ENCODE peak calls at places on chromosomes 2 and 18, in seven cellular contexts. O is CD4-positive, alpha-beta T cell; Q is mucosa of descending colon; H is tibial artery; K is cardiac muscle cell; Z is AG09319; J is psoas muscle. X is an unnamed sample.

GRCh38 chr18:8001711-8002110 is 434.6 kb downstream of the PTPRM start:
- DNase-seq in J (no peak), Q (no peak), Z (no peak), O (no peak), H (no peak), K (no peak), X (no peak)

GRCh38 chr2:197251576-197251975 is 59.0 kb downstream of the ANKRD44 start:
- DNase-seq in Z (no peak), J (no peak), K (peak), O (no peak), Q (no peak), H (no peak), X (no peak)

GRCh38 chr2:138572318-138572717 is 70.7 kb downstream of the SPOPL start:
- DNase-seq in J (no peak), Z (no peak), K (peak), O (no peak), H (no peak), Q (no peak), X (no peak)

GRCh38 chr2:225103737-225104141 is 61.5 kb upstream of the DOCK10 start:
- DNase-seq in Q (no peak), K (peak), O (no peak), H (no peak), J (no peak), Z (no peak), X (no peak)

GRCh38 chr2:74685408-74685807 is 31.4 kb downstream of the SEMA4F start:
- DNase-seq in O (no peak), K (no peak), H (no peak), Q (no peak), Z (no peak), J (no peak), X (no peak)

GRCh38 chr18:13112982-13113381 is 105.6 kb upstream of the LDLRAD4 start:
- DNase-seq in J (peak), Q (peak), H (no peak), Z (no peak), K (peak), O (no peak), X (no peak)

GRCh38 chr2:109364212-109364611 is 235.2 kb downstream of the SH3RF3 start:
- DNase-seq in H (no peak), Q (no peak), Z (no peak), J (no peak), O (no peak), K (peak), X (no peak)

GRCh38 chr2:238945433-238946150 is 97.7 kb downstream of the TWIST2 start:
- DNase-seq in Z (no peak), Q (peak), J (peak), K (peak), H (peak), O (no peak), X (no peak)

GRCh38 chr2:61670591-61671503 is 132.7 kb upstream of the XPO1 start:
- DNase-seq in Z (no peak), J (peak), Q (peak), H (no peak), K (peak), O (no peak), X (no peak)

GRCh38 chr2:131431336-131431735 is 44.6 kb upstream of the TUBA3D start:
- DNase-seq in Q (no peak), O (no peak), H (no peak), J (no peak), K (peak), Z (no peak), X (no peak)

GRCh38 chr18:8177330-8178016 is 431.8 kb upstream of the RAB12 start:
- DNase-seq in J (no peak), Z (no peak), O (no peak), Q (peak), K (peak), H (no peak), X (no peak)

GRCh38 chr2:124524155-124524910 is 499.2 kb downstream of the CNTNAP5 start:
- DNase-seq in Z (no peak), K (no peak), H (no peak), J (no peak), Q (no peak), O (no peak), X (no peak)

GRCh38 chr2:101119431-101119830 is 31.8 kb downstream of the TBC1D8 start:
- DNase-seq in Z (no peak), O (no peak), K (no peak), Q (no peak), H (peak), J (peak), X (no peak)

GRCh38 chr2:120203341-120204021 is 19.7 kb downstream of the TMEM185B start:
- DNase-seq in O (no peak), Q (no peak), J (no peak), K (peak), Z (no peak), H (no peak), X (no peak)

GRCh38 chr2:70685771-70686171 is 82.2 kb downstream of the ADD2 start:
- DNase-seq in J (no peak), K (peak), H (peak), Z (no peak), Q (no peak), O (no peak), X (no peak)

GRCh38 chr18:33316146-33316587 is 124.4 kb downstream of the CCDC178 start:
- DNase-seq in H (no peak), J (no peak), O (no peak), Q (no peak), K (no peak), Z (no peak), X (no peak)
- TF ChIP-seq CTCF in H (no peak), J (no peak), O (no peak), Q (no peak), K (no peak), Z (no peak), X (no peak)

GRCh38 chr2:142602418-142602989 is 275.0 kb upstream of the KYNU start:
- DNase-seq in Z (no peak), Q (no peak), K (no peak), J (no peak), H (no peak), O (no peak), X (no peak)

GRCh38 chr2:142603761-142604160 is 273.7 kb upstream of the KYNU start:
- DNase-seq in K (no peak), O (no peak), Z (no peak), H (no peak), Q (no peak), J (no peak), X (no peak)

GRCh38 chr2:142596334-142597088 is 281.0 kb upstream of the KYNU start:
- DNase-seq in J (no peak), O (no peak), Z (no peak), H (no peak), Q (no peak), K (no peak), X (no peak)

GRCh38 chr2:142599504-142599903 is 278.0 kb upstream of the KYNU start:
- DNase-seq in Z (no peak), O (no peak), H (no peak), J (no peak), K (no peak), Q (no peak), X (no peak)

DNA sequence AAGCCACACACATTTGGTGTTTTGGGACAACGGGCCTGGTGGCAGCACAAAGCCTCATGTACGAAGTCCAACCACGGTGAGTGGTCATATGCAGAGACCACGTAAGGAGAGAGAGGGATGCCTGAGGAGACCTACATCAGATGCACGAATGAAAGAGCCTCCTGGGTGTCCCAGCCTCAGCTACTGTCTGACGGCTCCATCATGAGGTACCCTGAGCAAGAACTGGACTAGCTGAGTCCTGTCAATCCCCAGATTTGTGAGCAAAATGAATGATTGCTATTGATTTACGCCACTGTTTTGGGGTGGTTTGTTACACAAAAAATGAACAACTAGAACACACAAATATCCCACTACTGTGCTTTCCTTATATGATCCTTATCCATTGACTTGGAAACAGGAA is 275.7 kb upstream of the KYNU start:
- DNase-seq in J (no peak), Q (no peak), H (no peak), O (no peak), Z (no peak), K (no peak), X (no peak)
- TF ChIP-seq CTCF in J (no peak), Q (no peak), H (no peak), O (no peak), Z (no peak), K (no peak), X (no peak)

GRCh38 chr2:23520256-23520655 is 135.3 kb downstream of the KLHL29 start:
- DNase-seq in O (no peak), J (peak), K (no peak), H (no peak), Q (no peak), Z (no peak), X (no peak)

GRCh38 chr2:23516546-23517256 is 131.7 kb downstream of the KLHL29 start:
- DNase-seq in Q (no peak), Z (no peak), H (no peak), O (no peak), J (peak), K (no peak), X (no peak)

GRCh38 chr2:23518481-23519333 is 133.7 kb downstream of the KLHL29 start:
- DNase-seq in O (no peak), J (no peak), H (no peak), Q (no peak), Z (no peak), K (no peak), X (no peak)

GRCh38 chr2:23521060-23521459 is 136.1 kb downstream of the KLHL29 start:
- DNase-seq in K (no peak), Z (no peak), Q (no peak), H (no peak), J (no peak), O (no peak), X (no peak)

GRCh38 chr2:23519334-23519651 is 134.3 kb downstream of the KLHL29 start:
- DNase-seq in Z (no peak), K (no peak), O (no peak), H (peak), J (peak), Q (no peak), X (no peak)
- TF ChIP-seq CTCF in Z (no peak), K (no peak), O (no peak), H (no peak), J (peak), Q (no peak), X (no peak)

GRCh38 chr18:36829362-36830140 is 624 bp downstream of the KIAA1328 start:
- DNase-seq in O (no peak), H (no peak), J (no peak), Z (no peak), K (no peak), Q (no peak), X (no peak)
- TF ChIP-seq CTCF in O (no peak), H (no peak), J (peak), Z (no peak), K (no peak), Q (no peak), X (no peak)

GRCh38 chr2:144140896-144141295 is 379.0 kb downstream of the ZEB2 start:
- DNase-seq in K (peak), Q (no peak), J (no peak), H (no peak), O (no peak), Z (no peak), X (no peak)
- TF ChIP-seq CTCF in K (no peak), Q (no peak), J (no peak), H (no peak), O (no peak), Z (no peak), X (no peak)

DNA sequence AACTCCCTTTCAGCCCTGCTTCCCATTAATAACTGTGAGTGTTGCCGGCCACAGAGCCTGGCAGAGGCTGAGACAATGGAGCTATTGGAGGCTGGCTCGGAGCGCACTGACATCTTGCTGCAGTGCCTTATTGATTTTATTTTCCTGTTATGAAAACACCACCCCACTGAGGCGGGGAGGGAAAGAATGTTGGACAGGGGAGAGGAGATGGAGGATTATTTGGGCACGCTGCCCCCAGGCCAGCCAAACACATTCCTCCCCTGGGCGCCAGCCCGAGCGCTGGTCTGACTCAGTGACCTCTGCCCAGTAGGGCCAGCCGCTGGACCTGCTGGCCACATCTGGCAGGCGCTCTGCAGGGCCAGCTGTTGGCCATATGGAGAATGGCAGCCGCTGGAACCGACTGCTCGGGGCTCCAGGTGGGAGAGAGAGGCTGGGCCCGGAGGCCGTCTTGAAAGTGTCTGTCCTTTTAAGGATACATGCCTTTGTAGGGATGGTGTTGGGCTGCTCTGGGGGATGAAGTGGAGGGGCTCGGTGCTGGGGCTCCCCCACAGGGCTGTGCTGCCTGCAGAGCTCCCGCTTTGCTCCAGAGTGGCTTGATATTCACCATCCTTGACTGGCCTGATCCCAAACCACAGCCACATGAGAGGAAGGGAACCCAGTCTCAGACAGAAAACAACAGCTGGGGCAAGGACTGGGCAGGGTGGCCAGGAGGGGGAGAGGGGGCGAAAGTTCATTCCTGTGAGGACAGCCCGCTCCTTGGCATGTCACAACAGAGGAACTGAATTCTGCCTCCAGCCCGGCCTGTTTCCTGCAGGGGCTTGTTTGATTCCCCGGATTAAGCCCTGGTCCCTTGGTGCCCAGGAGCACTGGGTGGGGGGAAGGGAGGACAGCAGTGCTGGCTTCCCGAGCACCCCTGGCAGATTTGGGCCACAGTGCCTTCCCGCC is 179.0 kb downstream of the KLHL29 start:
- DNase-seq in J (peak), O (no peak), H (peak), Z (peak), Q (peak), K (peak), X (peak)
- TF ChIP-seq CTCF in J (peak), O (no peak), H (peak), Z (peak), Q (no peak), K (peak), X (peak)

GRCh38 chr18:58300867-58301266 is 256.8 kb downstream of the NEDD4L start:
- DNase-seq in H (no peak), Q (no peak), O (no peak), Z (no peak), K (no peak), J (no peak), X (no peak)

GRCh38 chr18:58299936-58300335 is 255.9 kb downstream of the NEDD4L start:
- DNase-seq in Q (no peak), J (no peak), H (no peak), K (no peak), O (no peak), Z (no peak), X (no peak)

GRCh38 chr18:58303363-58303762 is 259.3 kb downstream of the NEDD4L start:
- DNase-seq in O (no peak), H (no peak), Z (no peak), Q (no peak), K (no peak), J (no peak), X (no peak)

GRCh38 chr18:58305792-58306191 is 261.8 kb downstream of the NEDD4L start:
- DNase-seq in J (no peak), Z (no peak), K (no peak), O (no peak), H (no peak), Q (no peak), X (no peak)

DNA sequence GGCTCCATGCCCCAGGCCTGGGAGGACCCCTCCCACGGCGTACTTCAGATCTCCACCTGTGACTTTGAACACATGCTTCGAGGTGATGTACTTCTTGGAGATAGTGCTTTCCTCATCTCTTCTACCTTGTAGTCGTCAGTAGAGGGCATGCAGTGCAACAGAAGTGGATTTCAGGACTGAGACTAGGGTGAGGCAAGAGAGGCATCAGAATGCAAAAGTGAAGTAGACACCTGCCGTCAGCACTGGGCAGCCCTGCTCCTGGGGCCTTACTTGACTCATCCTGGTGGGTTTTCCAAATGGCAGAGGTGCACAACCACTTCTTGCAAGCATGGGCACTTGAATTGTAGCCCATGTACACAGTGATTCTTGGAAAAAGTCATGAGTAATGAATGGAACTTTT is 258.8 kb downstream of the NEDD4L start:
- DNase-seq in K (no peak), J (no peak), Z (no peak), Q (no peak), H (no peak), O (no peak), X (no peak)
- TF ChIP-seq CTCF in K (no peak), J (no peak), Z (no peak), Q (no peak), H (no peak), O (no peak), X (no peak)

DNA sequence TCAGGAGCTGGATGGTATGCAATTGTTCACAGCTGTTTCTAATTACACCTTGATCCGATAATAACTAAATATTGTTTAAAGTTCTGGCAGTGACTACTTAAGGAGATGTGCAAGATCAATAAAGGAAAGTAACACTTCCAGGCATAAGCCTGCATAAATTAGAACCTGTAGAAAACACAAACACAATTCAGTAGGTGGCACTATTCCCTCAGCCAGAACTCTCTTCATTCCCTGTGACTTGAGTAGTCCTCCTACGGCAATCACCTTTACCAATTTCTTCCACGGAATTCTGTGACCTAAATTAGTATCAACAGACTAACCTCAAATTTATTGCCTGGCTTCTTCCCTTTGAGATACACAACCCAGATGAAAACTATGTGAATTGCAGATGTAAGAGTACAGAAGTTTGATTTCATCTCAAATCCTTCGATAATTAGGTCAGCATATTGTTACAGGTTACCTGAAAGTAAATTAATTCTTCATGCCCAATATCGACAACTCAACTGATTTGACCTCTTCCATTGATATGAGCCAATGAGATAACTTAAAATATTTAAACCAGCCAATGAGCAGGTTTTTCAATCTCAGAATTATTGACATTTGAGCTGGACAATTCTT is 137.8 kb downstream of the PID1 start:
- DNase-seq in J (no peak), K (peak), H (no peak), O (no peak), Z (peak), Q (peak), X (no peak)
- TF ChIP-seq CTCF in J (peak), K (peak), H (peak), O (no peak), Z (peak), Q (peak), X (peak)

GRCh38 chr2:230793573-230794359 is 71.0 kb upstream of the ITM2C start:
- DNase-seq in Z (peak), O (peak), Q (peak), K (peak), J (peak), H (peak), X (peak)
- TF ChIP-seq CTCF in Z (no peak), O (no peak), Q (no peak), K (no peak), J (no peak), H (no peak), X (no peak)

GRCh38 chr2:208099682-208100081 is 24.6 kb downstream of the CRYGD start:
- DNase-seq in Q (no peak), O (no peak), Z (no peak), K (no peak), J (no peak), H (no peak), X (no peak)

GRCh38 chr2:208103616-208104015 is 20.7 kb downstream of the CRYGD start:
- DNase-seq in Q (no peak), Z (no peak), K (no peak), O (no peak), J (no peak), H (no peak), X (no peak)

GRCh38 chr2:208097801-208098200 is 26.5 kb downstream of the CRYGD start:
- DNase-seq in H (no peak), Z (no peak), Q (no peak), O (no peak), J (no peak), K (peak), X (no peak)

GRCh38 chr2:208098267-208098666 is 26.1 kb downstream of the CRYGD start:
- DNase-seq in H (no peak), O (no peak), K (no peak), J (no peak), Q (no peak), Z (no peak), X (no peak)

DNA sequence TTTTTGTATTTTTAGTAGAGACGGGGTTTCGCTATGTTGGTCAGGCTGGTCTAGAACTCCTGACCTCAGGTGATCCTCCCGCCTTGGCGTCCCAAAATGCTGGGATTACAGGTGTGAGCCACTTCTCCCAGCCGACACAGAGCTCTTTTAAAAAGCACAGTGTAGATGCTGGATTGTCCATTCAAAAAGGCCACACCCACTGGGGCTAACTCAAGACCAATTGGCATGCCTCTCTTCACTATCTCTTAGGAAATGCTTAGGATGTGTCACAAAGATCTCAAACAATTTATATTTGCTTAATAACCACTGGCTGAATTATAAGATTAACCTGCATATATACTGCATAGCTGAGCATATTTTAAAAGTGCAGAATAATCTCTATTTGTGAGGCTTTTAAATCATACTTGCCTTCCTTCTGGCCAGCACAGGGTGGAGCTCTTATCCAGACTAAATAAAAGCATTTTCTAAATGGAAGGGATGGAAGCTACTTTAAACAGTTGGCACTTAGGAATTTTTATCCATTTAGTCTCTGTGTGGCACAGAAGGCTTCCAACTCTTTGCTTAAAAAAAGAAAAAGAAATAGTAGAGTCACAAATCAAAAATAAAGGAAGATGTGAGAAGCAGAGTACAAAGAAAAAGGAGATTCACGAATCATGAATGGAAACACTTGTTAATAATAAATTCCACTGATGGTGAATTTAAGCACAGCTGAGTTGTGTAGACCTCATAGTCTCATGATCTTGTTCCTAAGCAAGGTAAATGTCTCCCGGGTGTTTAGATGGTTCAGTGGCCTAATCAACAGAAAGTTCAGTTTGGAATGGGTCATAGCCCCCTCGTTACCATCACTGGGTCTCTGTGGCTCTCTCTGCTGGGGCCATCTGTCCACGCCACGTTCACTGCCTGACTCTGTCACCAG is 22.4 kb downstream of the CRYGD start:
- DNase-seq in H (no peak), Z (no peak), Q (no peak), J (no peak), O (no peak), K (peak), X (no peak)
- TF ChIP-seq CTCF in H (no peak), Z (peak), Q (no peak), J (no peak), O (no peak), K (peak), X (peak)

X was measured in AG04450.